ENCODE peak calls at places on chromosomes 3 and 15, in four cellular contexts. M, E, P and I are unnamed samples. For H3K4me1, the result is how much of the 10 kb centered on the place peaks cover.

GRCh38 chr3:188531210-188531609 is 377.3 kb downstream of the LPP start:
- DNase-seq in M (no peak), E (no peak), P (no peak), I (no peak)

GRCh38 chr3:65883614-65884013 is 155.1 kb downstream of the MAGI1 start:
- DNase-seq in M (no peak), E (no peak), P (no peak), I (no peak)

GRCh38 chr3:129727707-129728106 is 121.2 kb upstream of the PLXND1 start:
- DNase-seq in M (no peak), E (no peak), P (no peak), I (no peak)

GRCh38 chr3:117200962-117201361 is 491.4 kb downstream of the TUSC7 start:
- DNase-seq in M (no peak), E (no peak), P (no peak), I (no peak)

GRCh38 chr3:8416965-8417364 is 84.7 kb upstream of the LMCD1 start:
- DNase-seq in M (no peak), E (no peak), P (peak), I (no peak)

GRCh38 chr3:170852307-170852706 is 17.7 kb downstream of the RPL22L1 start:
- DNase-seq in M (no peak), E (no peak), P (no peak), I (no peak)

GRCh38 chr3:193732391-193732790 is 139.4 kb downstream of the OPA1 start:
- DNase-seq in M (no peak), E (no peak), P (no peak), I (no peak)

GRCh38 chr3:115248274-115248673 is 101.2 kb upstream of the ZBTB20 start:
- DNase-seq in M (no peak), E (no peak), P (no peak), I (no peak)

GRCh38 chr3:43995929-43996378 is 245.7 kb upstream of the TOPAZ1 start:
- DNase-seq in M (no peak), E (no peak), P (no peak), I (no peak)

GRCh38 chr15:45645026-45645980 is 10.5 kb downstream of the SQOR start:
- DNase-seq in M (no peak), E (no peak), P (no peak), I (no peak)

GRCh38 chr3:37595784-37596180 is 265.9 kb upstream of the CTDSPL start:
- DNase-seq in M (no peak), E (no peak), P (no peak), I (no peak)
- H3K27ac ChIP-seq in M (no peak), E (no peak), P (no peak), I (peak)

GRCh38 chr15:70095387-70096214 is 2.1 kb downstream of the TLE3 start:
- DNase-seq in M (peak), E (peak), P (peak), I (no peak)
- H3K4me1 ChIP-seq in M (half or more), E (under half), P (under half), I (half or more)

GRCh38 chr15:26771917-26772587 is 814 bp downstream of the GABRB3 start:
- DNase-seq in M (no peak), E (peak), P (no peak), I (no peak)

GRCh38 chr15:26773485-26773877 is 615 bp upstream of the GABRB3 start:
- DNase-seq in M (no peak), E (no peak), P (no peak), I (no peak)

GRCh38 chr15:26772588-26773484 is at the start of gene GABRB3:
- DNase-seq in M (peak), E (peak), P (peak), I (no peak)

GRCh38 chr15:26773917-26774316 is 1.1 kb upstream of the GABRB3 start:
- DNase-seq in M (no peak), E (no peak), P (no peak), I (no peak)

DNA sequence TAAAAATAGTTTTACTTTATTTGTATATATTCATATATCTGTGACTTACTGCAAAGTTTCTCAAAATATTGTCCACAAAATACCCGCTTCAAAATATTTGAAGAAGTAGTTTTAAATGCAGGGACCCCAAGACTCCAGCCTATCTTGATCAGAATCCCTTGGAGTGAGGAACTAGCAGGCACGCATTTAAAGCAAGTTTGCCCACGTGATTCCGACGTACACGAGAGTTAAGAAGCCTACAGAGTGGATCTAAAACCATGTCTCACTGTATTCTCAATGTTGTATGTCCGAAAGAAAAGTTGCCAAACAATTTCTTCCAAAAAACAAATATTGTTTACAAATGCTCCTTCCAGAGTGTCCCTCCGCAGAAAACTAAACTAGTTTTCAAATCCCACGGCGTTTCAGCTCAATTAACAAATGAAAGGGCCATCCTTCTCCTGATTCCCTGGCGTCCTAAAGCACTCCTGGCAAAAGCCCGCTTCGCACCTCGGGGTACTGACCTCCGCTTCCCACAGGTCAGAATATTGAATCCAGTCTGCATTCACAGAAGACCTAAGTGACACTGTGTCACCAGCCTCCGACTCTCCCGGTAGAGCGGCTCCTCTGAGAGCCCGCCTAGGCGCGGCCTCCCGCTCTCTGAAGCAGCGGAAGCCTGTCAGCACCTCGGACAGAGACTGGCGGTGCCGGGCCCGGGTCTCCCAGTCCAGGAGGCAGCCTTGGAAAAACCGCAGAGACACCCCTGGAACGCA is 1.5 kb downstream of the GABRB3 start:
- DNase-seq in M (peak), E (peak), P (no peak), I (no peak)
- H3K4me3 ChIP-seq in M (no peak), E (no peak), P (no peak), I (no peak)

DNA sequence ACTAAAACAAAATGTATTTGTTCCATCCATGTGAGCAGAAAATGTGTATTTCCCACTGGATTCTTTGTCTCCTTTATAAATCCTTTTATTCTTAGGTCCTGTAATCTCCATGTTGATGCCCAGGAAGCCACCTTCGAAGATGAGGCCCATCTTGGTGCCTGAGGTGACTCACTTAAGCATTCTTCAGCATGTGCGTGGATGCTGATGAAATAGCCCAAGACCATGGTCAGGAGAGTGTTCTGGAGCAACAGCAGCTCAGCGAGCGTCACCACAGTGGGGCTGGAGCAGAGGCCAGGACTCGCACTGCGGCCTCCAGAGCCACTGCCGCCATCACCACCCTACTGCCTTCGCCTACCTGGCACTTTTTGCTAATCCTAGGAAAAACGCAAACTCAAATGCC is 520.9 kb downstream of the FHIT start:
- DNase-seq in M (no peak), E (no peak), P (no peak), I (no peak)
- H3K27ac ChIP-seq in M (no peak), E (no peak), P (no peak), I (no peak)

DNA sequence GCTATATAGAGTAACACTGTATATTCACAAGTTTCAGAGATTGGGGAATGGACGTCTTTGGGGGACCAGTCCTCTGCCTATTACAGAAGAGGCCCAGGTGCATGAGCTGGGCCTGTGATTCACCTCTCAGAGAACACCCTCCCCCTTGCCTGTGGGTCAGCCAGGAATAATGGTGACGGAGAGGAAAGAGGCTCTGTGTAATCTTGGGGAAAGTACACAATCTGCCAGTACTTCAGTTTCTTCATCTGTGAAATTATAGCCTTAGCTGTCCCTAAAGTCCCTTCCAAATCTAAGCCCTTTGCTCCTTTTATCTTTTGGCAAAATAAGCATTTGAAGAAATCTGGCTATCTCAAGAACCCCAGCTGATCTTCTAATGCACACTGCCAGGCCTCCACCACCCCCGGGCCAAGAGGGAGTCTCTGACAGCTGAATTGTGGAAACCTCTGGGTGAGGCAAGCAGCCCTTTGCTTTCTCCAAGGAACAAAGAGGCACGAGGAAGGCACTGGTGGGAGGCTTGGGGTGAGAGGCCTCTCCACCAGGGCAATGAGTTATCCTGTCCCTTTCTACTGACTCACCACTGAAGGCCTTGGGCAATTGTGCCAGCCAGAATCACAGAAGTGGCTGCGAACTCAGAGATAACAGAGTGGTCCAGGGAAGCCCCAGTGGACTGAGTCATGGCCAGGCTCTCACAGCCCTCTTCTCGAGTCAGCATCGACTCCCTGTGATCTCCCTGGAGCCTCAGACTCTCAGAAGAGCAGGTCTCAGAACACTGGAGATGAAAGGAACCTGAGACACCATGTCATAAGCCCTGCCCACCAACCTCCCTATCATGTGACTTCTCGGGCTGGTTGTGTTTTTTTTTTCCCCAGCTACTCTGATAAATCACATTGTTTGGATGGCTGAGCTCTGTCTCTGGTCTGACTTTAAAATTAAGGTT is 31.8 kb downstream of the CCNL1 start:
- DNase-seq in M (peak), E (peak), P (peak), I (peak)
- H3K4me1 ChIP-seq in M (under half), E (under half), P (under half), I (under half)

DNA sequence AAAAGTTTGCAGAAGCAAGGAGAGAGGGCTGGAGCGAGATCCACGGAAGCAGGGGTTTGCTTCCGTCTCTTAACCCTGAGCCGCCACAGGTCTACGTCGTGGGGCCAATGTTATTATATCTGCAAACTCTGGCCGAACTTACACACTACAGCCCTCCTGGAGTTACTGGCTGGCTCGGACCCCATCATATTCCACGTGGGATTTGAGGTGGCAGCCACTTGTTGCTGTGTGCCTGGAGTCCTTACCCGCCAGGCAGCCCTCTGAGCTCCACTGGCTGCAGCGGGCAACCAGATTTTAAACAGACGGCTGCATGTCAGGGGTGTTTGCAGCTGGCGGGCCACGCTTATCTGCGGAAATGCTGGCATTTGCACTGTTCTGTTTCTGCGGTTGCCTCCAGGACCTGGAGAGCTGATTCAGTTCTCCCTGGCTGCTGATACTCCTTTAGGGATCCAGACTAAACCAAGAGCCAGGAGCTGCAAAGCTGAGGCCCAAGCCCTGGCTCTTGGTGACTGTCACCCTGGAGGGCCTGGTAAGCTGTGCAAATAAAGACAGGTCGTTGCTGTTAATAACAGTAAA is 34.7 kb downstream of the TM2D3 start:
- DNase-seq in M (peak), E (no peak), P (no peak), I (no peak)
- H3K4me3 ChIP-seq in M (no peak), E (no peak), P (no peak), I (no peak)

GRCh38 chr3:54344601-54345216 is 222.4 kb downstream of the CACNA2D3 start:
- DNase-seq in M (no peak), E (no peak), P (no peak), I (no peak)

GRCh38 chr3:54343495-54343894 is 221.1 kb downstream of the CACNA2D3 start:
- DNase-seq in M (no peak), E (no peak), P (no peak), I (no peak)

GRCh38 chr3:54349231-54349647 is 226.9 kb downstream of the CACNA2D3 start:
- DNase-seq in M (no peak), E (no peak), P (no peak), I (no peak)

GRCh38 chr3:54347933-54348332 is 225.6 kb downstream of the CACNA2D3 start:
- DNase-seq in M (no peak), E (no peak), P (no peak), I (no peak)

GRCh38 chr3:54345976-54346375 is 223.6 kb downstream of the CACNA2D3 start:
- DNase-seq in M (no peak), E (no peak), P (no peak), I (no peak)
- H3K27ac ChIP-seq in M (no peak), E (no peak), P (no peak), I (no peak)

GRCh38 chr3:40912461-40912860 is 286.8 kb upstream of the CTNNB1 start:
- DNase-seq in M (no peak), E (no peak), P (no peak), I (no peak)
- H3K4me1 ChIP-seq in M (under half), E (under half), P (under half), I (under half)